ENCODE peak calls at places on chromosomes 16 and 17, in nine cellular contexts. S is activated B cell treated with CpG ODN at 0.5 μM for 24 hours; X is stimulated activated CD8-positive, alpha-beta memory T cell treated with anti-CD3 and anti-CD28 coated beads, Interleukin-15, amount 100 ng/mL, for 1 hour; Y is A172; V is fibroblast of villous mesenchyme; M is GDM1; F is A673; N is HCT116; G is stimulated activated CD4-positive, alpha-beta T cell treated with anti-CD3 and anti-CD28 coated beads, Interleukin-12 subunit alpha, Interleukin-12 subunit beta, amount 100 ng/mL, for 24 hours. O is an unnamed sample.

GRCh38 chr16:28317040-28317880 is 24.9 kb downstream of the SBK1 start:
- DNase-seq in N (peak; percentile 21), F (peak; percentile 69), G (peak; percentile 74), Y (peak; percentile 45), M (peak; percentile 30), X (peak; percentile 64), V (peak; percentile 30), S (peak; percentile 64), O (peak; percentile 63)

GRCh38 chr16:68003031-68003430 is 3.7 kb upstream of the DPEP2 start:
- DNase-seq in X (no peak), N (no peak), Y (no peak), M (no peak), V (no peak), G (no peak), F (no peak), S (no peak), O (no peak)

GRCh38 chr16:53501216-53501859 is 1.7 kb downstream of the AKTIP start:
- DNase-seq in N (no peak), M (no peak), G (no peak), F (no peak), S (no peak), Y (no peak), X (no peak), V (peak; percentile 56), O (no peak)

GRCh38 chr16:81901483-81901882 is 109.8 kb downstream of the SDR42E1 start:
- DNase-seq in N (no peak), S (no peak), M (no peak), V (peak; percentile 77), X (no peak), Y (no peak), G (no peak), F (no peak), O (peak; percentile 22)

GRCh38 chr17:78396436-78397335 is 18.2 kb downstream of the PGS1 start:
- DNase-seq in Y (no peak), V (no peak), M (no peak), X (no peak), S (no peak), G (no peak), N (no peak), F (no peak), O (no peak)

GRCh38 chr16:22161999-22162657 is at the start of gene SDR42E2:
- DNase-seq in X (peak; percentile 6), Y (no peak), G (peak; percentile 7), F (no peak), M (no peak), V (no peak), S (no peak), N (no peak), O (no peak)

GRCh38 chr16:81491522-81492188 is 47.0 kb downstream of the CMIP start:
- DNase-seq in V (peak; percentile 34), G (no peak), F (peak; percentile 19), Y (no peak), M (no peak), X (no peak), N (no peak), S (no peak), O (no peak)

GRCh38 chr17:12078791-12079190 is 58.1 kb downstream of the MAP2K4 start:
- DNase-seq in M (no peak), Y (peak; percentile 66), N (no peak), F (no peak), X (no peak), S (no peak), V (peak; percentile 59), G (no peak), O (peak; percentile 72)

GRCh38 chr17:73840829-73841228 is 196.6 kb upstream of the SDK2 start:
- DNase-seq in M (no peak), F (no peak), X (no peak), Y (no peak), G (no peak), S (no peak), V (no peak), N (no peak), O (no peak)

GRCh38 chr16:69820926-69821541 is 58.9 kb downstream of the WWP2 start:
- DNase-seq in S (no peak), N (no peak), G (no peak), V (peak; percentile 42), X (no peak), Y (no peak), M (no peak), F (no peak), O (no peak)

O was measured in Daoy.